ENCODE peak calls at places on chromosomes 6 and 20, in four cellular contexts. O is heart left ventricle, I is endodermal cell, X is NCI-H2171. P is an unnamed sample.

GRCh38 chr20:59173938-59174496 is 10.4 kb downstream of the ZNF831 start:
- DNase-seq in O (no peak), I (peak; percentile 44), X (no peak), P (no peak)

GRCh38 chr20:14134004-14134403 is 138.7 kb downstream of the MACROD2 start:
- DNase-seq in O (no peak), I (no peak), X (no peak), P (no peak)

GRCh38 chr6:1787109-1787466 is 177.4 kb downstream of the FOXC1 start:
- DNase-seq in O (no peak), I (no peak), X (no peak), P (no peak)

GRCh38 chr6:24704468-24704867 is 14.5 kb downstream of the C6orf62 start:
- DNase-seq in O (no peak), I (no peak), X (no peak), P (no peak)

GRCh38 chr6:112667427-112667826 is 320.3 kb downstream of the RFPL4B start:
- DNase-seq in O (no peak), I (no peak), X (no peak), P (no peak)

GRCh38 chr6:105087571-105088211 is 92.1 kb downstream of the POPDC3 start:
- DNase-seq in O (no peak), I (no peak), X (peak; percentile 30), P (peak; percentile 63)

GRCh38 chr20:33650753-33651561 is 11.2 kb upstream of the C20orf144 start:
- DNase-seq in O (no peak), I (no peak), X (peak; percentile 85), P (peak; percentile 30)

GRCh38 chr6:91340998-91341397 is 754.1 kb upstream of the MAP3K7 start:
- DNase-seq in O (no peak), I (no peak), X (no peak), P (no peak)

GRCh38 chr6:150069707-150070106 is 786 bp upstream of the ULBP3 start:
- DNase-seq in O (no peak), I (no peak), X (no peak), P (no peak)

GRCh38 chr6:1136415-1136774 is 175.5 kb upstream of the FOXQ1 start:
- DNase-seq in O (no peak), I (no peak), X (no peak), P (no peak)

GRCh38 chr20:1417273-1417672 is 24.4 kb upstream of the FKBP1A start:
- DNase-seq in O (no peak), I (no peak), X (no peak), P (no peak)

GRCh38 chr6:22153384-22154158 is 143.3 kb downstream of the PRL start:
- DNase-seq in O (no peak), I (no peak), X (no peak), P (no peak)

GRCh38 chr20:4021905-4022304 is 6.5 kb upstream of the RNF24 start:
- DNase-seq in O (no peak), I (no peak), X (no peak), P (no peak)

GRCh38 chr20:8150591-8150990 is 18.5 kb downstream of the PLCB1 start:
- DNase-seq in O (no peak), I (no peak), X (no peak), P (no peak)

GRCh38 chr6:14674867-14675648 is 557.5 kb downstream of the CD83 start:
- DNase-seq in O (no peak), I (no peak), X (no peak), P (no peak)

GRCh38 chr6:89267918-89268317 is 47.2 kb downstream of the GABRR2 start:
- DNase-seq in O (no peak), I (no peak), X (no peak), P (no peak)

GRCh38 chr6:75855047-75855446 is 106.0 kb downstream of the MYO6 start:
- DNase-seq in O (no peak), I (no peak), X (peak; percentile 1), P (peak; percentile 8)

GRCh38 chr6:52975580-52975979 is 19.5 kb downstream of the GSTA4 start:
- DNase-seq in O (no peak), I (no peak), X (no peak), P (no peak)

GRCh38 chr6:27605401-27606342 is 132.8 kb upstream of the ZNF184 start:
- DNase-seq in O (no peak), I (peak; percentile 97), X (no peak), P (no peak)

GRCh38 chr6:22432060-22432459 is 135.2 kb upstream of the PRL start:
- DNase-seq in O (no peak), I (no peak), X (no peak), P (no peak)

GRCh38 chr6:26087284-26088115 is at the start of gene HFE:
- DNase-seq in O (peak; percentile 79), I (peak; percentile 78), X (no peak), P (no peak)

GRCh38 chr20:41392871-41393704 is 26.5 kb upstream of the EMILIN3 start:
- DNase-seq in O (peak; percentile 83), I (no peak), X (no peak), P (no peak)

GRCh38 chr20:5715068-5715841 is 34.9 kb upstream of the SHLD1 start:
- DNase-seq in O (no peak), I (no peak), X (no peak), P (no peak)

GRCh38 chr20:22423190-22423832 is 161.1 kb downstream of the FOXA2 start:
- DNase-seq in O (no peak), I (no peak), X (no peak), P (no peak)

GRCh38 chr6:129543981-129544380 is 166.0 kb downstream of the ARHGAP18 start:
- DNase-seq in O (no peak), I (no peak), X (no peak), P (no peak)

GRCh38 chr20:13353261-13353945 is 132.3 kb downstream of the ISM1 start:
- DNase-seq in O (no peak), I (no peak), X (no peak), P (no peak)

GRCh38 chr6:130677312-130677711 is 149.9 kb upstream of the SMLR1 start:
- DNase-seq in O (no peak), I (no peak), X (no peak), P (no peak)

GRCh38 chr6:45965007-45965406 is 50.7 kb downstream of the CLIC5 start:
- DNase-seq in O (no peak), I (no peak), X (no peak), P (no peak)

GRCh38 chr20:36542019-36542488 is 735 bp downstream of the MYL9 start:
- DNase-seq in O (no peak), I (peak; percentile 91), X (no peak), P (no peak)

GRCh38 chr6:91786474-91787184 is 1199.8 kb upstream of the MAP3K7 start:
- DNase-seq in O (no peak), I (no peak), X (no peak), P (no peak)

P was measured in NCI-H1694 treated with DMSO at 0.1 percent for 48 hours.